ENCODE peak calls at places on chromosomes 3 and 15, in five cellular contexts. One of them, this sample, is unnamed.

GRCh38 chr15:75835990-75836952 is 7.0 kb upstream of the UBE2Q2 start:
- DNase-seq in SIG-M5: peak; percentile 34
- DNase-seq in effector memory CD8-positive, alpha-beta T cell: no peak
- DNase-seq in AG20443: no peak
- DNase-seq in GM20000: no peak
- DNase-seq in this sample: no peak

GRCh38 chr15:44082558-44083151 is 112.4 kb downstream of the FRMD5 start:
- DNase-seq in effector memory CD8-positive, alpha-beta T cell: no peak
- DNase-seq in SIG-M5: no peak
- DNase-seq in AG20443: no peak
- DNase-seq in GM20000: no peak
- DNase-seq in this sample: no peak

GRCh38 chr3:122074621-122075265 is 19.6 kb downstream of the CD86 start:
- DNase-seq in SIG-M5: no peak
- DNase-seq in effector memory CD8-positive, alpha-beta T cell: no peak
- DNase-seq in AG20443: no peak
- DNase-seq in GM20000: peak; percentile 78
- DNase-seq in this sample: no peak

GRCh38 chr15:66765478-66766281 is 63.6 kb downstream of the SMAD6 start:
- DNase-seq in SIG-M5: no peak
- DNase-seq in AG20443: peak; percentile 44
- DNase-seq in effector memory CD8-positive, alpha-beta T cell: no peak
- DNase-seq in GM20000: peak; percentile 58
- DNase-seq in this sample: peak; percentile 99

GRCh38 chr3:107826727-107827126 is 264.1 kb downstream of the CD47 start:
- DNase-seq in GM20000: no peak
- DNase-seq in AG20443: no peak
- DNase-seq in effector memory CD8-positive, alpha-beta T cell: no peak
- DNase-seq in SIG-M5: no peak
- DNase-seq in this sample: no peak

GRCh38 chr3:10195692-10196091 is 31.0 kb downstream of the IRAK2 start:
- DNase-seq in effector memory CD8-positive, alpha-beta T cell: no peak
- DNase-seq in AG20443: no peak
- DNase-seq in SIG-M5: no peak
- DNase-seq in GM20000: no peak
- DNase-seq in this sample: no peak

GRCh38 chr3:23685484-23686258 is 120.1 kb upstream of the UBE2E1 start:
- DNase-seq in AG20443: peak; percentile 93
- DNase-seq in effector memory CD8-positive, alpha-beta T cell: no peak
- DNase-seq in GM20000: no peak
- DNase-seq in SIG-M5: no peak
- DNase-seq in this sample: peak; percentile 86

GRCh38 chr3:107987036-107987557 is 103.7 kb downstream of the CD47 start:
- DNase-seq in SIG-M5: no peak
- DNase-seq in AG20443: peak; percentile 84
- DNase-seq in GM20000: no peak
- DNase-seq in effector memory CD8-positive, alpha-beta T cell: no peak
- DNase-seq in this sample: peak; percentile 71

GRCh38 chr3:44264146-44264545 is 22.5 kb downstream of the TOPAZ1 start:
- DNase-seq in effector memory CD8-positive, alpha-beta T cell: no peak
- DNase-seq in AG20443: no peak
- DNase-seq in GM20000: no peak
- DNase-seq in SIG-M5: no peak
- DNase-seq in this sample: no peak

GRCh38 chr3:43345877-43346276 is 59.5 kb downstream of the SNRK start:
- DNase-seq in AG20443: peak; percentile 51
- DNase-seq in SIG-M5: no peak
- DNase-seq in effector memory CD8-positive, alpha-beta T cell: no peak
- DNase-seq in GM20000: no peak
- DNase-seq in this sample: no peak